ENCODE peak calls at places on chromosome 5, in six cellular contexts. F is spleen, P is K562, K is HCT116, U is suprapubic skin, M is upper lobe of left lung. T is an unnamed sample.

GRCh38 chr5:146993876-146994530 is 115.4 kb upstream of the PPP2R2B start:
- DNase-seq in P (no peak), M (no peak), U (no peak), F (no peak), K (no peak), T (no peak)

GRCh38 chr5:77851229-77852067 is 75.3 kb upstream of the TBCA start:
- DNase-seq in K (no peak), M (peak; percentile 88), P (no peak), F (peak; percentile 83), U (no peak), T (no peak)

GRCh38 chr5:40680741-40681350 is 1.1 kb downstream of the PTGER4 start:
- DNase-seq in F (peak; percentile 89), P (no peak), K (no peak), M (peak; percentile 80), U (peak; percentile 71), T (peak; percentile 10)

GRCh38 chr5:84603557-84604185 is 219.0 kb upstream of the EDIL3 start:
- DNase-seq in F (no peak), P (no peak), M (no peak), K (no peak), U (no peak), T (no peak)

GRCh38 chr5:172641359-172642045 is 439 bp downstream of the NEURL1B start:
- DNase-seq in F (peak; percentile 56), K (no peak), U (no peak), P (no peak), M (peak; percentile 88), T (no peak)

GRCh38 chr5:82164109-82164956 is 113.8 kb downstream of the RPS23 start:
- DNase-seq in P (no peak), K (no peak), F (no peak), U (no peak), M (no peak), T (no peak)

GRCh38 chr5:103744159-103744558 is 181.6 kb upstream of the NUDT12 start:
- DNase-seq in M (no peak), F (no peak), U (no peak), P (no peak), K (no peak), T (no peak)

GRCh38 chr5:149203896-149204544 is 62.7 kb downstream of the ABLIM3 start:
- DNase-seq in K (no peak), P (no peak), U (no peak), F (no peak), M (no peak), T (no peak)

GRCh38 chr5:156402387-156402921 is 75.5 kb downstream of the SGCD start:
- DNase-seq in K (no peak), M (no peak), F (no peak), U (no peak), P (peak; percentile 1), T (no peak)

GRCh38 chr5:60856059-60856458 is 12.0 kb upstream of the ELOVL7 start:
- DNase-seq in P (no peak), M (no peak), F (no peak), K (no peak), U (no peak), T (no peak)

GRCh38 chr5:16666140-16666860 is 49.5 kb upstream of the RETREG1 start:
- DNase-seq in U (no peak), F (no peak), K (no peak), P (no peak), M (peak; percentile 50), T (peak; percentile 67)

GRCh38 chr5:177602458-177602830 is 2.5 kb downstream of the B4GALT7 start:
- DNase-seq in F (no peak), P (no peak), U (no peak), M (no peak), K (no peak), T (no peak)

GRCh38 chr5:154262376-154262775 is 71.8 kb downstream of the GALNT10 start:
- DNase-seq in M (no peak), K (no peak), P (no peak), U (no peak), F (no peak), T (no peak)

GRCh38 chr5:104594850-104595249 is 1032.3 kb upstream of the NUDT12 start:
- DNase-seq in U (no peak), M (no peak), F (no peak), K (no peak), P (no peak), T (no peak)

GRCh38 chr5:154038241-154038603 is 488 bp downstream of the FAM114A2 start:
- DNase-seq in F (peak; percentile 71), M (no peak), K (peak; percentile 3), U (no peak), P (peak; percentile 67), T (peak; percentile 16)

GRCh38 chr5:179542170-179542569 is 8.2 kb upstream of the RUFY1 start:
- DNase-seq in F (no peak), K (no peak), M (no peak), P (no peak), U (no peak), T (no peak)

GRCh38 chr5:1480217-1480616 is 35.0 kb upstream of the SLC6A3 start:
- DNase-seq in K (no peak), P (peak; percentile 11), M (peak; percentile 72), U (no peak), F (peak; percentile 94), T (no peak)

GRCh38 chr5:89327621-89328020 is 444.6 kb upstream of the MEF2C start:
- DNase-seq in K (no peak), M (no peak), U (no peak), P (no peak), F (no peak), T (no peak)

GRCh38 chr5:116658141-116658540 is 83.5 kb upstream of the SEMA6A start:
- DNase-seq in F (no peak), K (no peak), M (no peak), P (no peak), U (no peak), T (no peak)

GRCh38 chr5:120544043-120544442 is 79.9 kb downstream of the PRR16 start:
- DNase-seq in F (no peak), K (no peak), M (no peak), P (no peak), U (no peak), T (no peak)

GRCh38 chr5:96930589-96930988 is 5.3 kb upstream of the LNPEP start:
- DNase-seq in K (no peak), P (no peak), U (no peak), F (no peak), M (no peak), T (no peak)

GRCh38 chr5:96930058-96930457 is 5.8 kb upstream of the LNPEP start:
- DNase-seq in K (no peak), M (no peak), F (no peak), U (no peak), P (peak; percentile 91), T (no peak)

GRCh38 chr5:96932026-96932425 is 3.9 kb upstream of the LNPEP start:
- DNase-seq in U (no peak), M (no peak), P (no peak), F (no peak), K (no peak), T (no peak)

GRCh38 chr5:96933764-96934163 is 2.1 kb upstream of the LNPEP start:
- DNase-seq in M (no peak), P (no peak), K (no peak), U (no peak), F (no peak), T (no peak)

DNA sequence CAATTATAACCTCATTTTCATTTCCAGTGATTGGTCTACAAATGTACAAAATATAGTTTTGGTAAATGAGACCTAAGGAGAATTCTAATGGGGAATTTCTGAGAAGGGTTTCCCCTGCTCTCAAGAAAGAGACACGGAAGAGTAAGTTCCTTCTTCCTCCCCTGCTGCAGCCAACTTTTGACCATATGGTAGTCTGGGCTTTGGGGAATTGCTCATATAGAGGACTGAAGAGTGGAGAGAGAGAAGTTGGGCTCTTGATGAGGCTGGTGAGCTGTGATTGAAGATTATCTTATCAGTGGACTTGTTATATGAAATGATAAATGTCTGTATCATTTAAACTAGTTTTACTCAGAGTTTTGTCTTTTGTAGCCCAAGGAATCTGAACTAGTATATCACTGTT is 4.3 kb upstream of the LNPEP start:
- DNase-seq in M (no peak), P (no peak), F (no peak), K (no peak), U (no peak), T (no peak)
- TF ChIP-seq POLR2AphosphoS5 in M (no peak), P (no peak), F (no peak), K (no peak), U (no peak), T (no peak)

DNA sequence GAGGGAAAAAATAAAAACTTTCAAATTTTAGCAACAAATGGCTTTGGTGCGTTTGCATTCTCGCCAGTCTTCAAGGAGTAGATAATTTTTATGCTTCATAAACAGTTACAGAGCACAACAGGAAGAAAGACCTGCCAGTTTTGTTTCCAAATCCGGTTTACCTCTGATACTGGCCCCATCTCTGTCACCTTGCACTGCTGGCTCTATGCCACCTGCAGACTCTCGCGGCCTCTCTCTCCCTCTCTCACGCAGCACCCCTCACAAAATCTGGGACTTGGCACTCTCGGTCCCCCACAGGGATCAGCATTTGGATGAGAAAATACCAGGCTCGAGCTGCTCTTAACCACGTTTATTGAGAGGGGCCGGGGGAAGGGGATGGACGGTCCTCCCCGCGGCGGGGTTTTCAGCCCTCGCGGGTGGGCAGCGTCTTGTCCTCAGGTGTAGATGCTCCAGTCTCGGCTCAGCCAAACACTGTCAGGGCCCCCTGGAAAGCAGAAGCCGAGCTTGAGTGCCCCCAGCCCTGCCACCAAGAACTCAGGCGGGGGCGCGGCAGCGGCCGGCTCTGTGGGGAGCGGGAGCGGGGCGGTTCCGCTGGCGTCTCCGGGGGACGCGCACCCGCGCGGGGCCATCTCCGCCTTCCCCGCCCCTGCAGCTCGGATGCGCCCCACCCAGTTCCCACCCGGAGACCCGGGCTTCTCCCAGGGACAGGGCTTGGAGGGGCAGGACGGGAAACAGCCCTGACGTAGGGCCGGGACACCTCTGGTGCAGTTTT is 1.3 kb downstream of the SCGB3A1 start:
- DNase-seq in K (no peak), U (no peak), P (no peak), M (peak; percentile 75), F (peak; percentile 75), T (no peak)
- H3K4me3 ChIP-seq in K (no peak overlapping the region), U (peak overlapping the region; percentile 34), P (no peak overlapping the region), M (peak overlapping the region; percentile 33), F (peak overlapping the region; percentile 22), T (peak overlapping the region; percentile 24)

DNA sequence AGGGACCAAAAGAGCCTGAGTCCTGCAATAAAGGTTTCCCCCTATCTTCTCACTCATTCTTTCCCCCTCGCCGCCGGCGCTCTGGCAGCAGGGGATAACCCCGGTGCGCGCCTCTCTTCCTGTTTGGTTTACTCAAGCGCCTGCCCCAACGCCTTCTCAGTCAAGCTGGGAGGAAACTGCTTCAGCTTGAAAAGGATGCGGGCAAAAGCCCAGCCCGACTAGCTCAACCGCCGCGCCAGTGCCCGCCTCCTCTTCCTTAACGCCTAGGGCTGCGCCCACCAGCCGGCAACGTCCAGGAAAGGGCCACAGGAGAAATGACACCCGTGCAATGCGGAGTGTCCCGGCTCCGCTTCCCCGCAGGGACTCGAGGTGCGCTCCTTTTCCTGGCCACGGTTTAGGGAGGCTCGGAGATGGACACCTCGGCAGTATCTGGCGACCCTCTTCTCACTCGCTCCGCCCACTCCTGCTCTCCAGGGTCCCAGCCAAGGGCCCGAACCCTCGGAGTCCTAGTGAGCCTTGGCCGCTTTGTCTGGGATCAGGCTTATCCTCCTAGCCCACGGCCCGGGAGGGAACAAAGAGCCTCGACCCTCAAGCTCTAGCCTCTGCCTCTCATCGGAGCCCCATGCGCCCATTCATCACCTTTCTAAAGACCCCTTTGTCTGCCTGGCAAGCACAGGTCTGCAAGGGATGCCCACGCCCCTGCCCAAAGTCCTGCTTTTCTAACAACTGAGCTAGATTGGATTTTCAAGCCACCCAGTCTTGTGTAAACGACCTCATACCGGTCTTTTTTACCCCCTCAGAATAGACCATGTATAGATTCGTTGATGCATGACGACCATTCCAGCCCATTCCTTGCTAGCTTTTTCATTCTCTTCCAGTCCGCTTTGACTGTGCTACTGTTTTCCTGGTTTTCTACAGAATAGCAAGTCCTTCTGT is 2.0 kb downstream of the ST8SIA4 start:
- DNase-seq in F (peak; percentile 97), K (no peak), U (peak; percentile 75), P (peak; percentile 40), M (peak; percentile 91), T (peak; percentile 36)
- TF ChIP-seq POLR2AphosphoS5 in F (peak; percentile 93), K (no peak), U (no peak), P (no peak), M (peak; percentile 68), T (no peak)

GRCh38 chr5:115329475-115329874 is 33.0 kb upstream of the CCDC112 start:
- DNase-seq in K (no peak), M (no peak), F (no peak), P (peak; percentile 72), U (no peak), T (no peak)
- H3K4me3 ChIP-seq in K (no peak overlapping the region), M (no peak overlapping the region), F (no peak overlapping the region), P (no peak overlapping the region), U (no peak overlapping the region), T (no peak overlapping the region)

T was measured in prostate gland.